ENCODE peak calls at places on chromosomes 5 and 9, in five cellular contexts. V is H1, K is PC-3, X is fibroblast of lung, F is MM.1S. T is an unnamed sample. For H3K4me1, the result is how much of the 10 kb centered on the place peaks cover.

GRCh38 chr9:37486616-37487544 is 1.1 kb downstream of the POLR1E start:
- DNase-seq in V (no peak), K (peak), X (peak), F (no peak), T (peak)

GRCh38 chr5:1879292-1880263 is 3.1 kb downstream of the IRX4 start:
- DNase-seq in V (no peak), K (no peak), X (no peak), F (no peak), T (no peak)

GRCh38 chr5:68738841-68739240 is 355.0 kb upstream of the SLC30A5 start:
- DNase-seq in V (no peak), K (no peak), X (no peak), F (no peak), T (no peak)

GRCh38 chr9:84228130-84228735 is 112.3 kb downstream of the SLC28A3 start:
- DNase-seq in V (peak), K (no peak), X (no peak), F (no peak), T (no peak)

GRCh38 chr9:108994695-108995094 is 18.6 kb downstream of the CTNNAL1 start:
- DNase-seq in V (no peak), K (peak), X (peak), F (no peak), T (no peak)

GRCh38 chr5:78641060-78641474 is 7.5 kb downstream of the LHFPL2 start:
- DNase-seq in V (no peak), K (no peak), X (no peak), F (no peak), T (no peak)

GRCh38 chr5:93622240-93622885 is 39.3 kb downstream of the NR2F1 start:
- DNase-seq in V (no peak), K (peak), X (peak), F (no peak), T (peak)

GRCh38 chr5:173233347-173234128 is 1.5 kb downstream of the NKX2-5 start:
- DNase-seq in V (no peak), K (no peak), X (no peak), F (no peak), T (no peak)

GRCh38 chr5:39080597-39081204 is 6.5 kb upstream of the RICTOR start:
- DNase-seq in V (no peak), K (peak), X (peak), F (peak), T (peak)

GRCh38 chr9:68515304-68516017 is 25.2 kb downstream of the TMEM252 start:
- DNase-seq in V (no peak), K (peak), X (no peak), F (no peak), T (no peak)

GRCh38 chr9:133063500-133064231 is 1.9 kb downstream of the CEL start:
- DNase-seq in V (no peak), K (no peak), X (no peak), F (no peak), T (peak)

GRCh38 chr9:123922911-123923310 is 7.0 kb downstream of the DENND1A start:
- DNase-seq in V (no peak), K (no peak), X (no peak), F (no peak), T (no peak)

GRCh38 chr9:131873361-131873760 is 133.5 kb upstream of the RAPGEF1 start:
- DNase-seq in V (no peak), K (no peak), X (no peak), F (no peak), T (peak)

GRCh38 chr9:522658-523057 is 308.0 kb downstream of the DOCK8 start:
- DNase-seq in V (no peak), K (no peak), X (peak), F (no peak), T (no peak)

GRCh38 chr9:130042406-130042930 is 521 bp downstream of the FNBP1 start:
- DNase-seq in V (no peak), K (no peak), X (peak), F (peak), T (peak)

GRCh38 chr9:78566948-78567675 is 270.2 kb downstream of the PSAT1 start:
- DNase-seq in V (no peak), K (peak), X (peak), F (no peak), T (no peak)

GRCh38 chr9:13513710-13514444 is 234.4 kb upstream of the MPDZ start:
- DNase-seq in V (no peak), K (peak), X (no peak), F (no peak), T (peak)

GRCh38 chr9:14530301-14530700 is 162.9 kb downstream of the ZDHHC21 start:
- DNase-seq in V (no peak), K (no peak), X (no peak), F (no peak), T (no peak)

GRCh38 chr5:177301503-177302165 is 1.9 kb downstream of the RAB24 start:
- DNase-seq in V (no peak), K (peak), X (peak), F (peak), T (peak)

GRCh38 chr9:129838707-129839259 is 3.5 kb downstream of the USP20 start:
- DNase-seq in V (no peak), K (peak), X (peak), F (no peak), T (peak)

GRCh38 chr9:135568026-135568425 is 6.5 kb downstream of the PAEP start:
- DNase-seq in V (no peak), K (no peak), X (no peak), F (no peak), T (peak)

GRCh38 chr9:135565141-135565628 is 3.6 kb downstream of the PAEP start:
- DNase-seq in V (no peak), K (no peak), X (no peak), F (no peak), T (no peak)

GRCh38 chr9:135565636-135566035 is 4.1 kb downstream of the PAEP start:
- DNase-seq in V (no peak), K (no peak), X (no peak), F (no peak), T (no peak)

GRCh38 chr9:135567311-135567710 is 5.8 kb downstream of the PAEP start:
- DNase-seq in V (no peak), K (no peak), X (no peak), F (no peak), T (no peak)

GRCh38 chr9:135566552-135566951 is 5.0 kb downstream of the PAEP start:
- DNase-seq in V (no peak), K (no peak), X (no peak), F (peak), T (no peak)
- H3K4me1 ChIP-seq in V (under half), K (under half), X (under half), F (under half), T (under half)

GRCh38 chr5:34548086-34548403 is 108.1 kb upstream of the RAI14 start:
- DNase-seq in V (peak), K (no peak), X (no peak), F (no peak), T (no peak)
- H3K27ac ChIP-seq in V (no peak), K (no peak), X (no peak), F (no peak), T (no peak)

GRCh38 chr9:127308559-127309429 is 44.2 kb downstream of the GARNL3 start:
- DNase-seq in V (no peak), K (peak), X (peak), F (no peak), T (no peak)
- H3K4me2 ChIP-seq in V (no peak), K (no peak), X (no peak), F (no peak), T (no peak)

GRCh38 chr5:88837222-88837621 is 45.8 kb downstream of the MEF2C start:
- DNase-seq in V (no peak), K (no peak), X (no peak), F (no peak), T (no peak)
- H3K4me1 ChIP-seq in V (under half), K (under half), X (under half), F (under half), T (under half)

T was measured in osteoblast.